ENCODE peak calls at places on chromosomes 5 and 9, in six cellular contexts. E, P, H, V, T and D are unnamed samples.

GRCh38 chr9:73037613-73038012 is 84.8 kb upstream of the ALDH1A1 start:
- DNase-seq in E (peak; percentile 38), P (no peak), H (no peak), V (no peak), T (no peak), D (no peak)

GRCh38 chr9:16870606-16871357 is at the start of gene BNC2:
- DNase-seq in E (peak; percentile 62), P (no peak), H (no peak), V (peak; percentile 73), T (peak; percentile 74), D (peak; percentile 86)

GRCh38 chr5:147921134-147921533 is 14.8 kb upstream of the C5orf46 start:
- DNase-seq in E (no peak), P (no peak), H (no peak), V (no peak), T (no peak), D (no peak)

GRCh38 chr5:65721050-65721774 is 697 bp downstream of the SGTB start:
- DNase-seq in E (peak; percentile 46), P (peak; percentile 15), H (no peak), V (peak; percentile 54), T (peak; percentile 81), D (peak; percentile 83)

GRCh38 chr9:106581973-106582372 is 281.0 kb upstream of the ZNF462 start:
- DNase-seq in E (no peak), P (no peak), H (no peak), V (no peak), T (no peak), D (no peak)

GRCh38 chr9:79570449-79571308 is 1.1 kb upstream of the TLE4 start:
- DNase-seq in E (peak; percentile 69), P (peak; percentile 13), H (peak; percentile 57), V (no peak), T (peak; percentile 78), D (peak; percentile 78)

GRCh38 chr5:163564321-163564924 is 59.0 kb downstream of the MAT2B start:
- DNase-seq in E (peak; percentile 60), P (peak; percentile 65), H (no peak), V (peak; percentile 21), T (no peak), D (no peak)

GRCh38 chr9:84917366-84918063 is 248.0 kb downstream of the NTRK2 start:
- DNase-seq in E (no peak), P (no peak), H (no peak), V (no peak), T (no peak), D (no peak)

GRCh38 chr5:120479066-120479465 is 15.0 kb downstream of the PRR16 start:
- DNase-seq in E (no peak), P (no peak), H (no peak), V (no peak), T (no peak), D (no peak)

GRCh38 chr9:21144620-21145019 is 3.0 kb upstream of the IFNW1 start:
- DNase-seq in E (no peak), P (no peak), H (no peak), V (no peak), T (no peak), D (no peak)

GRCh38 chr5:144267961-144268513 is 97.4 kb downstream of the KCTD16 start:
- DNase-seq in E (no peak), P (no peak), H (no peak), V (no peak), T (no peak), D (no peak)

GRCh38 chr5:108260105-108260857 is 121.6 kb downstream of the FBXL17 start:
- DNase-seq in E (peak; percentile 81), P (peak; percentile 66), H (peak; percentile 54), V (peak; percentile 57), T (peak; percentile 70), D (peak; percentile 77)

GRCh38 chr9:8309258-8309657 is 509.7 kb upstream of the DMAC1 start:
- DNase-seq in E (no peak), P (no peak), H (no peak), V (no peak), T (no peak), D (no peak)

GRCh38 chr9:121927636-121928035 is 165.5 kb downstream of the TTLL11 start:
- DNase-seq in E (no peak), P (no peak), H (no peak), V (no peak), T (no peak), D (no peak)

GRCh38 chr9:137027369-137028012 is 546 bp downstream of the ABCA2 start:
- DNase-seq in E (no peak), P (peak; percentile 64), H (no peak), V (no peak), T (no peak), D (no peak)

DNA sequence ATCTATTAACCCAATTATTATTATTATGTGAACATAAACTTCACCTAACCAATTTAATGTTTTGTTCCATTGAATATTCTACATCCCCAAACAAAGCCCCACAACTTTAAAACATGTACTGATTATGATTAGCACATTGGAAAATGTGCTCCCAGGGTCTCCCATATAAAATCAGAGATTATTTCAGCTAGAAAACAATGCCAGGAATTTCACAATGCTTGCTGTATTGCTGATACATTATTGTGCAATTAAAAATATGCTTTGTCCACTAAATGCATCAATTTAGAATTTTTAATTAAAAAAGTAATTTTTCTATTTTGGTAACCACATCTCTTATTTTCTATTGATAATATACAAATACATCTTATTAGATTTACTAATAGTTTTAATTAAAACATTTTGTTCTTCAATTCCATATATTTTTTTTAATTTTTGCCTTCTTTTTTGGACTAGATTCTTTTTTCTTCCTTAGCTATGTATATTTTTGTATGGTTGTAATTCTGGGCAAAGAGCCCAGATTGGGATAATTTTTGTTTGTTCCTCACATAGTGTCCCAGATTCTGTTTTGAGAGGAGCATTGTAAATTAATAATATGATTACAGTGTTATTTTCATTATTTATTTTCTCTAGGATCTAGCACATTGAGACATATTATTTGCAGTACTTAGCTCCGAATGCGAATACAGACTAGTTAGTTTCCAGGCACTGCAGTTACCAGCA is 241.4 kb upstream of the CDH18 start:
- DNase-seq in E (no peak), P (no peak), H (no peak), V (no peak), T (no peak), D (no peak)
- TF ChIP-seq EP300 in E (no peak), P (no peak), H (no peak), V (no peak), T (no peak), D (no peak)

GRCh38 chr5:146521403-146522106 is 5.6 kb upstream of the GPR151 start:
- DNase-seq in E (no peak), P (no peak), H (no peak), V (no peak), T (no peak), D (no peak)

GRCh38 chr5:146519554-146519953 is 3.6 kb upstream of the GPR151 start:
- DNase-seq in E (no peak), P (no peak), H (no peak), V (no peak), T (no peak), D (no peak)

GRCh38 chr5:146527785-146528184 is 11.8 kb upstream of the GPR151 start:
- DNase-seq in E (no peak), P (no peak), H (no peak), V (no peak), T (no peak), D (no peak)

GRCh38 chr5:146520731-146521130 is 4.7 kb upstream of the GPR151 start:
- DNase-seq in E (peak; percentile 9), P (no peak), H (no peak), V (no peak), T (no peak), D (no peak)

GRCh38 chr5:146523698-146524097 is 7.7 kb upstream of the GPR151 start:
- DNase-seq in E (no peak), P (no peak), H (no peak), V (no peak), T (no peak), D (no peak)
- H3K9me3 ChIP-seq in E (no peaks in the 10 kb centered on the region), P (no peaks in the 10 kb centered on the region), H (no peaks in the 10 kb centered on the region), V (no peaks in the 10 kb centered on the region), T (no peaks in the 10 kb centered on the region), D (no peaks in the 10 kb centered on the region)

GRCh38 chr9:81613002-81613750 is 76.2 kb downstream of the TLE1 start:
- DNase-seq in E (no peak), P (no peak), H (no peak), V (peak; percentile 69), T (peak; percentile 71), D (peak; percentile 92)
- TF ChIP-seq EP300 in E (no peak), P (no peak), H (no peak), V (no peak), T (no peak), D (peak; percentile 87)

GRCh38 chr5:141389153-141390042 is 1.9 kb downstream of the PCDHGB4 start:
- DNase-seq in E (no peak), P (no peak), H (no peak), V (no peak), T (no peak), D (no peak)
- H3K9me3 ChIP-seq in E (peaks cover 72% of the 10 kb centered on the region), P (no peaks in the 10 kb centered on the region), H (peaks cover 46% of the 10 kb centered on the region), V (peaks cover 61% of the 10 kb centered on the region), T (peaks cover 73% of the 10 kb centered on the region), D (peaks cover 37% of the 10 kb centered on the region)